ENCODE peak calls at places on chromosomes 16 and 17, in eight cellular contexts. One of them, this sample, is unnamed.

GRCh38 chr17:73286863-73287296 is 24.9 kb downstream of the CDC42EP4 start:
- DNase-seq in ACHN: no peak
- DNase-seq in stimulated activated CD8-positive, alpha-beta memory T cell treated with anti-CD3 and anti-CD28 coated beads, Interleukin-7, amount 100 ng/mL, for 1 hour: no peak
- DNase-seq in HAP-1: no peak
- DNase-seq in endothelial cell: no peak
- DNase-seq in RCC 7860: no peak
- DNase-seq in psoas muscle: no peak
- DNase-seq in amniotic stem cell: no peak
- DNase-seq in this sample: no peak

GRCh38 chr17:64092952-64093451 is 36.9 kb downstream of the ERN1 start:
- DNase-seq in ACHN: no peak
- DNase-seq in stimulated activated CD8-positive, alpha-beta memory T cell treated with anti-CD3 and anti-CD28 coated beads, Interleukin-7, amount 100 ng/mL, for 1 hour: no peak
- DNase-seq in HAP-1: no peak
- DNase-seq in endothelial cell: no peak
- DNase-seq in RCC 7860: no peak
- DNase-seq in psoas muscle: no peak
- DNase-seq in amniotic stem cell: no peak
- DNase-seq in this sample: no peak

GRCh38 chr16:30184430-30185140 is 1.2 kb downstream of the CORO1A start:
- DNase-seq in ACHN: no peak
- DNase-seq in stimulated activated CD8-positive, alpha-beta memory T cell treated with anti-CD3 and anti-CD28 coated beads, Interleukin-7, amount 100 ng/mL, for 1 hour: no peak
- DNase-seq in HAP-1: peak; percentile 10
- DNase-seq in endothelial cell: no peak
- DNase-seq in RCC 7860: no peak
- DNase-seq in psoas muscle: peak; percentile 63
- DNase-seq in amniotic stem cell: no peak
- DNase-seq in this sample: no peak

GRCh38 chr17:82917656-82918345 is 78.0 kb upstream of the ZNF750 start:
- DNase-seq in ACHN: peak; percentile 19
- DNase-seq in stimulated activated CD8-positive, alpha-beta memory T cell treated with anti-CD3 and anti-CD28 coated beads, Interleukin-7, amount 100 ng/mL, for 1 hour: no peak
- DNase-seq in HAP-1: peak; percentile 55
- DNase-seq in endothelial cell: peak; percentile 67
- DNase-seq in RCC 7860: no peak
- DNase-seq in psoas muscle: no peak
- DNase-seq in amniotic stem cell: no peak
- DNase-seq in this sample: no peak

GRCh38 chr16:72995151-72995881 is 52.6 kb downstream of the ZFHX3 start:
- DNase-seq in ACHN: peak; percentile 29
- DNase-seq in stimulated activated CD8-positive, alpha-beta memory T cell treated with anti-CD3 and anti-CD28 coated beads, Interleukin-7, amount 100 ng/mL, for 1 hour: no peak
- DNase-seq in HAP-1: peak; percentile 78
- DNase-seq in endothelial cell: peak; percentile 51
- DNase-seq in RCC 7860: no peak
- DNase-seq in psoas muscle: no peak
- DNase-seq in amniotic stem cell: no peak
- DNase-seq in this sample: peak; percentile 50

GRCh38 chr16:35344012-35344762 is 1884.8 kb downstream of the TP53TG3F start:
- DNase-seq in ACHN: no peak
- DNase-seq in stimulated activated CD8-positive, alpha-beta memory T cell treated with anti-CD3 and anti-CD28 coated beads, Interleukin-7, amount 100 ng/mL, for 1 hour: no peak
- DNase-seq in HAP-1: no peak
- DNase-seq in endothelial cell: no peak
- DNase-seq in RCC 7860: no peak
- DNase-seq in psoas muscle: peak; percentile 30
- DNase-seq in amniotic stem cell: no peak
- DNase-seq in this sample: no peak

GRCh38 chr17:40901981-40902862 is 17.2 kb upstream of the KRT20 start:
- DNase-seq in ACHN: peak; percentile 25
- DNase-seq in stimulated activated CD8-positive, alpha-beta memory T cell treated with anti-CD3 and anti-CD28 coated beads, Interleukin-7, amount 100 ng/mL, for 1 hour: no peak
- DNase-seq in HAP-1: peak; percentile 62
- DNase-seq in endothelial cell: no peak
- DNase-seq in RCC 7860: peak; percentile 85
- DNase-seq in psoas muscle: no peak
- DNase-seq in amniotic stem cell: no peak
- DNase-seq in this sample: peak; percentile 96

GRCh38 chr16:23826528-23827244 is 9.1 kb upstream of the PRKCB start:
- DNase-seq in ACHN: no peak
- DNase-seq in stimulated activated CD8-positive, alpha-beta memory T cell treated with anti-CD3 and anti-CD28 coated beads, Interleukin-7, amount 100 ng/mL, for 1 hour: no peak
- DNase-seq in HAP-1: no peak
- DNase-seq in endothelial cell: no peak
- DNase-seq in RCC 7860: no peak
- DNase-seq in psoas muscle: no peak
- DNase-seq in amniotic stem cell: no peak
- DNase-seq in this sample: no peak

GRCh38 chr17:72342582-72343527 is 222.0 kb downstream of the SOX9 start:
- DNase-seq in ACHN: peak; percentile 67
- DNase-seq in stimulated activated CD8-positive, alpha-beta memory T cell treated with anti-CD3 and anti-CD28 coated beads, Interleukin-7, amount 100 ng/mL, for 1 hour: no peak
- DNase-seq in HAP-1: no peak
- DNase-seq in endothelial cell: no peak
- DNase-seq in RCC 7860: peak; percentile 82
- DNase-seq in psoas muscle: peak; percentile 80
- DNase-seq in amniotic stem cell: no peak
- DNase-seq in this sample: no peak

GRCh38 chr16:28587386-28587785 is 9.5 kb downstream of the SULT1A2 start:
- DNase-seq in ACHN: no peak
- DNase-seq in stimulated activated CD8-positive, alpha-beta memory T cell treated with anti-CD3 and anti-CD28 coated beads, Interleukin-7, amount 100 ng/mL, for 1 hour: no peak
- DNase-seq in HAP-1: no peak
- DNase-seq in endothelial cell: no peak
- DNase-seq in RCC 7860: no peak
- DNase-seq in psoas muscle: no peak
- DNase-seq in amniotic stem cell: no peak
- DNase-seq in this sample: peak; percentile 37

GRCh38 chr16:88731699-88732098 is 25.4 kb downstream of the CTU2 start:
- DNase-seq in ACHN: no peak
- DNase-seq in stimulated activated CD8-positive, alpha-beta memory T cell treated with anti-CD3 and anti-CD28 coated beads, Interleukin-7, amount 100 ng/mL, for 1 hour: no peak
- DNase-seq in HAP-1: no peak
- DNase-seq in endothelial cell: no peak
- DNase-seq in RCC 7860: no peak
- DNase-seq in psoas muscle: no peak
- DNase-seq in amniotic stem cell: no peak
- DNase-seq in this sample: no peak

GRCh38 chr17:41226051-41226450 is 397 bp upstream of the KRTAP9-2 start:
- DNase-seq in ACHN: no peak
- DNase-seq in stimulated activated CD8-positive, alpha-beta memory T cell treated with anti-CD3 and anti-CD28 coated beads, Interleukin-7, amount 100 ng/mL, for 1 hour: no peak
- DNase-seq in HAP-1: no peak
- DNase-seq in endothelial cell: no peak
- DNase-seq in RCC 7860: no peak
- DNase-seq in psoas muscle: no peak
- DNase-seq in amniotic stem cell: no peak
- DNase-seq in this sample: no peak

GRCh38 chr17:40178021-40178601 is 841 bp downstream of the RAPGEFL1 start:
- DNase-seq in ACHN: no peak
- DNase-seq in stimulated activated CD8-positive, alpha-beta memory T cell treated with anti-CD3 and anti-CD28 coated beads, Interleukin-7, amount 100 ng/mL, for 1 hour: no peak
- DNase-seq in HAP-1: no peak
- DNase-seq in endothelial cell: no peak
- DNase-seq in RCC 7860: no peak
- DNase-seq in psoas muscle: no peak
- DNase-seq in amniotic stem cell: no peak
- DNase-seq in this sample: no peak

GRCh38 chr17:37358098-37358829 is 17.5 kb upstream of the C17orf78 start:
- DNase-seq in ACHN: peak; percentile 68
- DNase-seq in stimulated activated CD8-positive, alpha-beta memory T cell treated with anti-CD3 and anti-CD28 coated beads, Interleukin-7, amount 100 ng/mL, for 1 hour: no peak
- DNase-seq in HAP-1: peak; percentile 88
- DNase-seq in endothelial cell: peak; percentile 65
- DNase-seq in RCC 7860: peak; percentile 16
- DNase-seq in psoas muscle: peak; percentile 65
- DNase-seq in amniotic stem cell: peak; percentile 13
- DNase-seq in this sample: peak; percentile 64

GRCh38 chr17:1693339-1693738 is 8.7 kb upstream of the PRPF8 start:
- DNase-seq in ACHN: no peak
- DNase-seq in stimulated activated CD8-positive, alpha-beta memory T cell treated with anti-CD3 and anti-CD28 coated beads, Interleukin-7, amount 100 ng/mL, for 1 hour: no peak
- DNase-seq in HAP-1: no peak
- DNase-seq in endothelial cell: no peak
- DNase-seq in RCC 7860: no peak
- DNase-seq in psoas muscle: no peak
- DNase-seq in amniotic stem cell: no peak
- DNase-seq in this sample: no peak

GRCh38 chr16:27473101-27473900 is 71.3 kb downstream of the IL21R start:
- DNase-seq in ACHN: no peak
- DNase-seq in stimulated activated CD8-positive, alpha-beta memory T cell treated with anti-CD3 and anti-CD28 coated beads, Interleukin-7, amount 100 ng/mL, for 1 hour: no peak
- DNase-seq in HAP-1: no peak
- DNase-seq in endothelial cell: no peak
- DNase-seq in RCC 7860: peak; percentile 43
- DNase-seq in psoas muscle: no peak
- DNase-seq in amniotic stem cell: no peak
- DNase-seq in this sample: no peak

GRCh38 chr17:57097832-57098421 is 12.9 kb downstream of the AKAP1 start:
- DNase-seq in ACHN: no peak
- DNase-seq in stimulated activated CD8-positive, alpha-beta memory T cell treated with anti-CD3 and anti-CD28 coated beads, Interleukin-7, amount 100 ng/mL, for 1 hour: no peak
- DNase-seq in HAP-1: peak; percentile 52
- DNase-seq in endothelial cell: no peak
- DNase-seq in RCC 7860: no peak
- DNase-seq in psoas muscle: peak; percentile 62
- DNase-seq in amniotic stem cell: no peak
- DNase-seq in this sample: no peak

GRCh38 chr17:80065478-80066170 is 29.2 kb downstream of the CCDC40 start:
- DNase-seq in ACHN: no peak
- DNase-seq in stimulated activated CD8-positive, alpha-beta memory T cell treated with anti-CD3 and anti-CD28 coated beads, Interleukin-7, amount 100 ng/mL, for 1 hour: no peak
- DNase-seq in HAP-1: no peak
- DNase-seq in endothelial cell: no peak
- DNase-seq in RCC 7860: no peak
- DNase-seq in psoas muscle: no peak
- DNase-seq in amniotic stem cell: no peak
- DNase-seq in this sample: no peak

GRCh38 chr17:82152556-82153294 is 54.7 kb upstream of the FASN start:
- DNase-seq in ACHN: no peak
- DNase-seq in stimulated activated CD8-positive, alpha-beta memory T cell treated with anti-CD3 and anti-CD28 coated beads, Interleukin-7, amount 100 ng/mL, for 1 hour: no peak
- DNase-seq in HAP-1: no peak
- DNase-seq in endothelial cell: no peak
- DNase-seq in RCC 7860: no peak
- DNase-seq in psoas muscle: peak; percentile 65
- DNase-seq in amniotic stem cell: no peak
- DNase-seq in this sample: no peak

GRCh38 chr17:17096438-17097178 is 54.4 kb downstream of the MPRIP start:
- DNase-seq in ACHN: no peak
- DNase-seq in stimulated activated CD8-positive, alpha-beta memory T cell treated with anti-CD3 and anti-CD28 coated beads, Interleukin-7, amount 100 ng/mL, for 1 hour: no peak
- DNase-seq in HAP-1: no peak
- DNase-seq in endothelial cell: no peak
- DNase-seq in RCC 7860: no peak
- DNase-seq in psoas muscle: peak; percentile 73
- DNase-seq in amniotic stem cell: no peak
- DNase-seq in this sample: no peak

GRCh38 chr17:33073416-33073815 is 81.8 kb downstream of the SPACA3 start:
- DNase-seq in ACHN: no peak
- DNase-seq in stimulated activated CD8-positive, alpha-beta memory T cell treated with anti-CD3 and anti-CD28 coated beads, Interleukin-7, amount 100 ng/mL, for 1 hour: no peak
- DNase-seq in HAP-1: no peak
- DNase-seq in endothelial cell: no peak
- DNase-seq in RCC 7860: no peak
- DNase-seq in psoas muscle: no peak
- DNase-seq in amniotic stem cell: no peak
- DNase-seq in this sample: no peak

GRCh38 chr17:72191901-72192300 is 71.1 kb downstream of the SOX9 start:
- DNase-seq in ACHN: no peak
- DNase-seq in stimulated activated CD8-positive, alpha-beta memory T cell treated with anti-CD3 and anti-CD28 coated beads, Interleukin-7, amount 100 ng/mL, for 1 hour: no peak
- DNase-seq in HAP-1: no peak
- DNase-seq in endothelial cell: no peak
- DNase-seq in RCC 7860: no peak
- DNase-seq in psoas muscle: peak; percentile 62
- DNase-seq in amniotic stem cell: no peak
- DNase-seq in this sample: no peak

GRCh38 chr16:24800586-24800985 is 45.2 kb upstream of the SLC5A11 start:
- DNase-seq in ACHN: peak; percentile 89
- DNase-seq in stimulated activated CD8-positive, alpha-beta memory T cell treated with anti-CD3 and anti-CD28 coated beads, Interleukin-7, amount 100 ng/mL, for 1 hour: no peak
- DNase-seq in HAP-1: peak; percentile 19
- DNase-seq in endothelial cell: no peak
- DNase-seq in RCC 7860: peak; percentile 73
- DNase-seq in psoas muscle: no peak
- DNase-seq in amniotic stem cell: no peak
- DNase-seq in this sample: peak; percentile 32

GRCh38 chr17:62614142-62614541 is 13.3 kb upstream of the MRC2 start:
- DNase-seq in ACHN: peak; percentile 30
- DNase-seq in stimulated activated CD8-positive, alpha-beta memory T cell treated with anti-CD3 and anti-CD28 coated beads, Interleukin-7, amount 100 ng/mL, for 1 hour: no peak
- DNase-seq in HAP-1: no peak
- DNase-seq in endothelial cell: no peak
- DNase-seq in RCC 7860: peak; percentile 32
- DNase-seq in psoas muscle: peak; percentile 24
- DNase-seq in amniotic stem cell: peak; percentile 69
- DNase-seq in this sample: no peak

GRCh38 chr16:24853830-24854229 is 8.1 kb downstream of the SLC5A11 start:
- DNase-seq in ACHN: peak; percentile 30
- DNase-seq in stimulated activated CD8-positive, alpha-beta memory T cell treated with anti-CD3 and anti-CD28 coated beads, Interleukin-7, amount 100 ng/mL, for 1 hour: no peak
- DNase-seq in HAP-1: no peak
- DNase-seq in endothelial cell: no peak
- DNase-seq in RCC 7860: no peak
- DNase-seq in psoas muscle: no peak
- DNase-seq in amniotic stem cell: no peak
- DNase-seq in this sample: peak; percentile 68

GRCh38 chr17:957856-958421 is 21.6 kb downstream of the NXN start:
- DNase-seq in ACHN: no peak
- DNase-seq in stimulated activated CD8-positive, alpha-beta memory T cell treated with anti-CD3 and anti-CD28 coated beads, Interleukin-7, amount 100 ng/mL, for 1 hour: no peak
- DNase-seq in HAP-1: no peak
- DNase-seq in endothelial cell: no peak
- DNase-seq in RCC 7860: no peak
- DNase-seq in psoas muscle: peak; percentile 90
- DNase-seq in amniotic stem cell: no peak
- DNase-seq in this sample: peak; percentile 26

GRCh38 chr17:16428098-16428882 is 12.9 kb downstream of the TRPV2 start:
- DNase-seq in ACHN: peak; percentile 47
- DNase-seq in stimulated activated CD8-positive, alpha-beta memory T cell treated with anti-CD3 and anti-CD28 coated beads, Interleukin-7, amount 100 ng/mL, for 1 hour: no peak
- DNase-seq in HAP-1: peak; percentile 87
- DNase-seq in endothelial cell: peak; percentile 69
- DNase-seq in RCC 7860: no peak
- DNase-seq in psoas muscle: peak; percentile 69
- DNase-seq in amniotic stem cell: no peak
- DNase-seq in this sample: peak; percentile 93

GRCh38 chr17:76411247-76411646 is 26.8 kb downstream of the SPHK1 start:
- DNase-seq in ACHN: no peak
- DNase-seq in stimulated activated CD8-positive, alpha-beta memory T cell treated with anti-CD3 and anti-CD28 coated beads, Interleukin-7, amount 100 ng/mL, for 1 hour: no peak
- DNase-seq in HAP-1: no peak
- DNase-seq in endothelial cell: no peak
- DNase-seq in RCC 7860: no peak
- DNase-seq in psoas muscle: no peak
- DNase-seq in amniotic stem cell: no peak
- DNase-seq in this sample: no peak

GRCh38 chr17:42773290-42774035 is at the start of gene VPS25:
- DNase-seq in ACHN: peak; percentile 91
- DNase-seq in stimulated activated CD8-positive, alpha-beta memory T cell treated with anti-CD3 and anti-CD28 coated beads, Interleukin-7, amount 100 ng/mL, for 1 hour: peak; percentile 48
- DNase-seq in HAP-1: peak; percentile 84
- DNase-seq in endothelial cell: peak; percentile 61
- DNase-seq in RCC 7860: peak; percentile 65
- DNase-seq in psoas muscle: peak; percentile 86
- DNase-seq in amniotic stem cell: peak; percentile 57
- DNase-seq in this sample: peak; percentile 92

This sample was measured in A549.